ENCODE peak calls at places on chromosomes 11 and 22, in five cellular contexts. X, V, D, H and Y are unnamed samples.

GRCh38 chr11:117259417-117259816 is 26.9 kb downstream of the RNF214 start:
- DNase-seq in X (no peak), H (no peak), D (no peak), V (no peak), Y (no peak)

GRCh38 chr11:117072517-117073218 is 25.6 kb downstream of the SIK3 start:
- DNase-seq in X (no peak), D (peak), H (peak), V (peak), Y (no peak)

GRCh38 chr11:62001450-62002178 is 34.2 kb upstream of the FTH1 start:
- DNase-seq in D (no peak), V (no peak), H (peak), X (no peak), Y (no peak)

GRCh38 chr11:66880484-66881211 is 23.8 kb downstream of the LRFN4 start:
- DNase-seq in V (no peak), D (no peak), H (no peak), X (no peak), Y (peak)

GRCh38 chr11:20669833-20670684 is 673 bp downstream of the NELL1 start:
- DNase-seq in D (no peak), X (no peak), V (no peak), H (no peak), Y (peak)

GRCh38 chr22:33811686-33812085 is 108.6 kb downstream of the LARGE1 start:
- DNase-seq in V (no peak), H (no peak), D (no peak), X (no peak), Y (no peak)

GRCh38 chr11:103070142-103070541 is 21.8 kb downstream of the DCUN1D5 start:
- DNase-seq in H (no peak), X (no peak), D (no peak), V (no peak), Y (no peak)

GRCh38 chr11:114075891-114076441 is 16.5 kb downstream of the ZBTB16 start:
- DNase-seq in X (no peak), V (peak), D (no peak), H (peak), Y (peak)

GRCh38 chr11:103887001-103887680 is 149.3 kb upstream of the DDI1 start:
- DNase-seq in V (no peak), X (no peak), H (no peak), D (no peak), Y (no peak)

GRCh38 chr11:76648061-76648460 is 22.5 kb downstream of the LRRC32 start:
- DNase-seq in D (no peak), V (no peak), X (no peak), H (no peak), Y (no peak)

GRCh38 chr22:20926243-20926642 is 9.0 kb downstream of the CRKL start:
- DNase-seq in V (no peak), D (no peak), H (no peak), X (no peak), Y (no peak)

GRCh38 chr22:29231971-29232959 is 26.6 kb downstream of the EMID1 start:
- DNase-seq in X (no peak), D (no peak), V (no peak), H (peak), Y (peak)

GRCh38 chr11:10294289-10294953 is 402 bp upstream of the SBF2 start:
- DNase-seq in X (no peak), D (no peak), V (peak), H (no peak), Y (peak)

GRCh38 chr11:17560281-17561110 is 13.4 kb downstream of the OTOG start:
- DNase-seq in X (no peak), H (no peak), V (no peak), D (no peak), Y (no peak)

GRCh38 chr11:65445604-65446445 is 23.2 kb downstream of the NEAT1 start:
- DNase-seq in V (no peak), D (no peak), X (no peak), H (no peak), Y (no peak)

GRCh38 chr11:45178890-45179663 is 32.6 kb downstream of the PRDM11 start:
- DNase-seq in V (no peak), D (no peak), X (no peak), H (no peak), Y (no peak)

GRCh38 chr11:17986007-17986710 is 26.7 kb downstream of the SERGEF start:
- DNase-seq in X (no peak), D (no peak), V (no peak), H (no peak), Y (no peak)

GRCh38 chr11:64254326-64254725 is 3.0 kb downstream of the PLCB3 start:
- DNase-seq in D (no peak), H (no peak), V (no peak), X (no peak), Y (no peak)

GRCh38 chr11:27208846-27209245 is 154.2 kb downstream of the CCDC34 start:
- DNase-seq in V (no peak), X (no peak), D (no peak), H (no peak), Y (no peak)

GRCh38 chr11:65378208-65378927 is 4.1 kb downstream of the SLC25A45 start:
- DNase-seq in D (no peak), V (no peak), H (no peak), X (no peak), Y (no peak)

GRCh38 chr11:128620306-128621175 is 33.2 kb upstream of the ETS1 start:
- DNase-seq in H (no peak), V (no peak), X (no peak), D (no peak), Y (no peak)

GRCh38 chr22:43572710-43573109 is 160.9 kb downstream of the MPPED1 start:
- DNase-seq in X (no peak), H (no peak), V (no peak), D (no peak), Y (no peak)

GRCh38 chr22:25490869-25491268 is 73.6 kb upstream of the GRK3 start:
- DNase-seq in V (no peak), D (no peak), X (no peak), H (no peak), Y (no peak)

GRCh38 chr11:62880231-62880802 is 379 bp upstream of the SLC3A2 start:
- DNase-seq in V (peak), H (no peak), X (no peak), D (no peak), Y (no peak)

GRCh38 chr11:2305862-2306823 is 4.3 kb downstream of the TSPAN32 start:
- DNase-seq in H (no peak), V (no peak), D (no peak), X (no peak), Y (peak)

GRCh38 chr22:41526802-41527799 is 17.2 kb downstream of the POLR3H start:
- DNase-seq in H (no peak), V (peak), D (no peak), X (no peak), Y (peak)

GRCh38 chr11:120431633-120432032 is 79.9 kb upstream of the GRIK4 start:
- DNase-seq in H (peak), D (no peak), X (no peak), V (peak), Y (peak)

GRCh38 chr11:113553235-113553634 is 78.0 kb upstream of the DRD2 start:
- DNase-seq in X (peak), H (no peak), V (no peak), D (no peak), Y (no peak)

GRCh38 chr11:88790179-88790578 is 275.6 kb downstream of the GRM5 start:
- DNase-seq in X (no peak), D (no peak), V (no peak), H (no peak), Y (no peak)

GRCh38 chr11:17259519-17259918 is 17.0 kb upstream of the NUCB2 start:
- DNase-seq in X (no peak), D (no peak), H (no peak), V (no peak), Y (no peak)

GRCh38 chr22:28112548-28113043 is 193.5 kb upstream of the PITPNB start:
- DNase-seq in V (peak), H (peak), X (no peak), D (no peak), Y (peak)

GRCh38 chr22:42300286-42301071 is 30.0 kb upstream of the TCF20 start:
- DNase-seq in D (no peak), V (peak), X (no peak), H (no peak), Y (no peak)

GRCh38 chr11:8828580-8829358 is 82.2 kb upstream of the AKIP1 start:
- DNase-seq in H (no peak), X (no peak), V (no peak), D (no peak), Y (no peak)

GRCh38 chr22:35918466-35918865 is 110.2 kb downstream of the RBFOX2 start:
- DNase-seq in D (no peak), H (no peak), V (no peak), X (no peak), Y (no peak)

GRCh38 chr11:35165416-35166368 is 26.7 kb downstream of the CD44 start:
- DNase-seq in X (no peak), D (peak), H (no peak), V (no peak), Y (no peak)

GRCh38 chr11:9535189-9535781 is 38.2 kb upstream of the WEE1 start:
- DNase-seq in D (peak), V (peak), H (peak), X (peak), Y (peak)

GRCh38 chr11:41498726-41499125 is 39.3 kb upstream of the LRRC4C start:
- DNase-seq in V (no peak), D (no peak), H (no peak), X (no peak), Y (peak)

GRCh38 chr11:7582338-7582985 is 68.7 kb downstream of the PPFIBP2 start:
- DNase-seq in H (no peak), V (no peak), D (no peak), X (no peak), Y (no peak)

GRCh38 chr11:57426439-57426753 is 525 bp downstream of the SLC43A3 start:
- DNase-seq in X (no peak), D (no peak), V (no peak), H (no peak), Y (no peak)

GRCh38 chr11:13391217-13391616 is 71.8 kb downstream of the BTBD10 start:
- DNase-seq in V (no peak), X (no peak), H (no peak), D (no peak), Y (no peak)

GRCh38 chr11:13384837-13385417 is 78.1 kb downstream of the BTBD10 start:
- DNase-seq in H (peak), D (peak), X (peak), V (peak), Y (peak)

GRCh38 chr11:13382751-13383150 is 80.3 kb downstream of the BTBD10 start:
- DNase-seq in H (no peak), D (no peak), V (no peak), X (no peak), Y (no peak)

GRCh38 chr11:13388741-13389140 is 74.3 kb downstream of the BTBD10 start:
- DNase-seq in D (no peak), X (no peak), H (no peak), V (no peak), Y (no peak)

DNA sequence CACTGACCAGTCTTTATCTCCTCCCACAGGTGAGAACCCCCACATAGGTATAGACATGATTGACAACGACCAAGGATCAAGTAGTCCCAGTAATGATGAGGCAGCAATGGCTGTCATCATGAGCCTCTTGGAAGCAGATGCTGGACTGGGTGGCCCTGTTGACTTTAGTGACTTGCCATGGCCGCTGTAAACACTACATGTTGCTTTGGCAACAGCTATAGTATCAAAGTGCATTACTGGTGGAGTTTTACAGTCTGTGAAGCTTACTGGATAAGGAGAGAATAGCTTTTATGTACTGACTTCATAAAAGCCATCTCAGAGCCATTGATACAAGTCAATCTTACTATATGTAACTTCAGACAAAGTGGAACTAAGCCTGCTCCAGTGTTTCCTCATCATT is 76.5 kb downstream of the BTBD10 start:
- DNase-seq in H (peak), V (no peak), X (no peak), D (no peak), Y (no peak)
- TF ChIP-seq USF2 in H (no peak), V (no peak), X (no peak), D (no peak), Y (no peak)

GRCh38 chr22:23204541-23205157 is 24.3 kb downstream of the BCR start:
- DNase-seq in V (no peak), H (no peak), D (no peak), X (no peak), Y (peak)

GRCh38 chr22:23206915-23207314 is 26.6 kb downstream of the BCR start:
- DNase-seq in D (no peak), H (no peak), X (no peak), V (no peak), Y (no peak)

GRCh38 chr22:23210428-23211170 is 30.3 kb downstream of the BCR start:
- DNase-seq in X (no peak), H (no peak), D (no peak), V (peak), Y (no peak)

GRCh38 chr22:23205330-23205729 is 25.0 kb downstream of the BCR start:
- DNase-seq in H (no peak), D (no peak), V (no peak), X (no peak), Y (no peak)

GRCh38 chr22:23207786-23208325 is 27.5 kb downstream of the BCR start:
- DNase-seq in D (no peak), X (no peak), H (no peak), V (peak), Y (no peak)
- TF ChIP-seq POLR2AphosphoS5 in D (no peak), X (no peak), H (no peak), V (no peak), Y (no peak)

GRCh38 chr11:111324277-111324720 is 26.0 kb downstream of the POU2AF3 start:
- DNase-seq in H (no peak), V (no peak), X (no peak), D (no peak), Y (no peak)
- TF ChIP-seq SIN3A in H (no peak), V (no peak), X (no peak), D (no peak), Y (no peak)

GRCh38 chr22:32722441-32722840 is 79.1 kb upstream of the TIMP3 start:
- DNase-seq in V (no peak), X (no peak), H (no peak), D (no peak), Y (no peak)

GRCh38 chr22:32723632-32724031 is 77.9 kb upstream of the TIMP3 start:
- DNase-seq in X (no peak), V (no peak), H (no peak), D (peak), Y (no peak)

GRCh38 chr22:32725369-32725988 is 76.0 kb upstream of the TIMP3 start:
- DNase-seq in V (no peak), D (no peak), H (peak), X (no peak), Y (no peak)

GRCh38 chr22:32720924-32721323 is 80.6 kb upstream of the TIMP3 start:
- DNase-seq in D (no peak), X (no peak), H (peak), V (no peak), Y (peak)

DNA sequence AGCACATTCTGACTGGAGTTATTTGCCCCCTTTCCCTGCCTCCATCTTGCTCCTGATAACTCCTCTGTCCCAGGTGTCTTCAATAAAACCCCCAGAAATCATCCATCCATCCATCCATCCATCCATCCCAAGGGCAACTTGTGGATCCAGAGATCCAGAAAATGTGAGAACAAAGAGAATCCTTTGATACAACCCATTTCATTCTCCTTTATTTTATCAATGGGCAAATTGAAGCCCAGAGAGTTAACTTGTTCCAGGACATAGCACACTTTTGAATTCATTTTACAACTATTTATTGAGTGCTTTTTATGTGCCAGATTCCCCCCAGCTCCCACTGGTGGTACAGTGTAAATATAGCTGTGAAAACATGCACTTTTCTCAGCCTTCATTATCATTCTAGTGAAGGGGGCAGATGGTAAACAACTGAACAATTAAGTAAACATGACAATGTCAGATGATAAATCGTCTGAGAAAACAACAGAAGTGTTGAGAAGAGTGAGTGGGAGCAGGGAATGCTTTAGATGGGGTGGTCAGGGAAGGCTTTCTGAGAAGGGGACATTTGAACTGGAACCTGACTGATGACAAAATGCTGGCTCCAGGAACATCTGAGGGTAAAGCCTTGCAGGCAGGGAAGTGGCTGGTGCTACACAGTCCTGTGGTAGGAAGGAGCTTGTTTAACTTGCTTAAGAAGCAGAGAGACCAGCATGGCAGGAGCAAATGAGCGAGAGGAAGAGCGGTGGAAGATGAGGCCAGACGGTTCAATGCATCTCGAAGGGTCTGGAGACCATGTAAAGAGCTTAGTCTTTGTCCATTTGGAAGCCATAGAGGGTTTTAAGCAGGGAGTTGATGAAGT is 80.0 kb upstream of the TIMP3 start:
- DNase-seq in V (no peak), H (peak), D (no peak), X (no peak), Y (no peak)
- TF ChIP-seq USF2 in V (no peak), H (no peak), D (no peak), X (no peak), Y (no peak)

DNA sequence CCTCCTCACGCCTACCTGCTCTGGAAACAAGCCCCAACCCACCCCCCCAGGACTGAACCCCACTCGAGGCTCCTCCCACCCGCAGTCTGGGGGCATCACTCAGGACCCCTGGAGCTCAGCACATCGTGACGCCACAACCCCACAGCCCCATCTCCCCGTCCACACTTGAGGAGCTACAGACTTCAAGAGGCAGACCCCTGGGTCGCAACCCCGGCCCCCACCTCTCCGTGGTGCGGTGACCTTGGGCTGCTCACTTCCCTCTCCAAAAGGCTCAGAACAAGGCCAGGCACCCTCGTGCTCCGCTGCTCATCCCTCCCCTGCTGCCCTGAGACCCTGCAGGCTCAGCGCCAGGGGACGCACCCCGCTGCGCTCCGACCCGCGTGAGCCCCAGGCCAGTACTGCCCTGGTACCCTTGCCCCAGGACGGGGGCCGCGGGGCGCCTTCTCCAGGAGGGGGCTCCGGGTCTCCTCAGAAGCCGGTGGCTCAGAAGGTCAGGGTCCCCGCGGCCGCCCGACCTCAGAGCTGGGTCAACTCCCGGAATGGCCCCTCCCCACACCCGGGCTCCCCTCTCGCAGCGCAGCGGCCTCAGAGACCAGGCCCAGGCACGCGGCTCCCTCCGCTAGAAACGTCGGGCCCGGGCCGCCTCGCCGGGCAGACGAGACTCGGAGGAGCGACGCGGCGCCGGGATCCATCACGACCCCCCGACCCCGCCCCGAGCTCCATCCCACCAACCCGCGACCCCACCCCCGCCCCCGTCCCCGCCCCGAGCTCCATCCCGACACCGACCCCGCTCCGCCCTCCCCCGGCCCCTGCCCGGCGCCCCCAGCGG is 614 bp downstream of the GATD1 start:
- DNase-seq in X (no peak), D (no peak), V (peak), H (no peak), Y (peak)
- TF ChIP-seq POLR2AphosphoS5 in X (no peak), D (peak), V (no peak), H (no peak), Y (no peak)

GRCh38 chr11:100827934-100828661 is 141.0 kb downstream of the ARHGAP42 start:
- DNase-seq in D (peak), H (peak), V (peak), X (no peak), Y (no peak)
- TF ChIP-seq SIN3A in D (no peak), H (no peak), V (no peak), X (no peak), Y (no peak)

GRCh38 chr11:46710821-46711269 is 8.2 kb upstream of the F2 start:
- DNase-seq in D (no peak), H (no peak), X (no peak), V (no peak), Y (no peak)
- TF ChIP-seq USF2 in D (no peak), H (no peak), X (no peak), V (no peak), Y (no peak)